ENCODE peak calls at places on chromosomes 16 and 17, in four cellular contexts. One of them, this sample, is unnamed.

GRCh38 chr16:11164482-11165270 is 91.3 kb downstream of the SOCS1 start:
- DNase-seq in tibial nerve: no peak
- DNase-seq in activated CD4-positive, alpha-beta T cell treated with anti-CD3 and anti-CD28 coated beads, Interleukin-2, amount 50 U/mL, for 24 hours: no peak
- DNase-seq in activated naive CD8-positive, alpha-beta T cell treated with anti-CD3 and anti-CD28 coated beads, Interleukin-2, amount 50 U/mL, for 24 hours: no peak
- DNase-seq in this sample: no peak

GRCh38 chr17:48632579-48633265 is 6.6 kb upstream of the HOXB9 start:
- DNase-seq in activated naive CD8-positive, alpha-beta T cell treated with anti-CD3 and anti-CD28 coated beads, Interleukin-2, amount 50 U/mL, for 24 hours: no peak
- DNase-seq in tibial nerve: no peak
- DNase-seq in activated CD4-positive, alpha-beta T cell treated with anti-CD3 and anti-CD28 coated beads, Interleukin-2, amount 50 U/mL, for 24 hours: no peak
- DNase-seq in this sample: no peak

GRCh38 chr17:42669705-42670198 is 7.0 kb downstream of the PLEKHH3 start:
- DNase-seq in activated CD4-positive, alpha-beta T cell treated with anti-CD3 and anti-CD28 coated beads, Interleukin-2, amount 50 U/mL, for 24 hours: no peak
- DNase-seq in activated naive CD8-positive, alpha-beta T cell treated with anti-CD3 and anti-CD28 coated beads, Interleukin-2, amount 50 U/mL, for 24 hours: no peak
- DNase-seq in tibial nerve: no peak
- DNase-seq in this sample: no peak

GRCh38 chr17:17874478-17874877 is 37.7 kb upstream of the SREBF1 start:
- DNase-seq in tibial nerve: no peak
- DNase-seq in activated CD4-positive, alpha-beta T cell treated with anti-CD3 and anti-CD28 coated beads, Interleukin-2, amount 50 U/mL, for 24 hours: no peak
- DNase-seq in activated naive CD8-positive, alpha-beta T cell treated with anti-CD3 and anti-CD28 coated beads, Interleukin-2, amount 50 U/mL, for 24 hours: no peak
- DNase-seq in this sample: no peak

GRCh38 chr16:12231666-12232065 is 255.1 kb downstream of the SNX29 start:
- DNase-seq in activated naive CD8-positive, alpha-beta T cell treated with anti-CD3 and anti-CD28 coated beads, Interleukin-2, amount 50 U/mL, for 24 hours: no peak
- DNase-seq in tibial nerve: no peak
- DNase-seq in activated CD4-positive, alpha-beta T cell treated with anti-CD3 and anti-CD28 coated beads, Interleukin-2, amount 50 U/mL, for 24 hours: no peak
- DNase-seq in this sample: no peak

GRCh38 chr17:81249233-81250040 is 10.3 kb downstream of the NDUFAF8 start:
- DNase-seq in activated CD4-positive, alpha-beta T cell treated with anti-CD3 and anti-CD28 coated beads, Interleukin-2, amount 50 U/mL, for 24 hours: no peak
- DNase-seq in activated naive CD8-positive, alpha-beta T cell treated with anti-CD3 and anti-CD28 coated beads, Interleukin-2, amount 50 U/mL, for 24 hours: no peak
- DNase-seq in tibial nerve: no peak
- DNase-seq in this sample: no peak

GRCh38 chr17:37768438-37768837 is 23.6 kb upstream of the HNF1B start:
- DNase-seq in tibial nerve: no peak
- DNase-seq in activated CD4-positive, alpha-beta T cell treated with anti-CD3 and anti-CD28 coated beads, Interleukin-2, amount 50 U/mL, for 24 hours: no peak
- DNase-seq in activated naive CD8-positive, alpha-beta T cell treated with anti-CD3 and anti-CD28 coated beads, Interleukin-2, amount 50 U/mL, for 24 hours: no peak
- DNase-seq in this sample: no peak

GRCh38 chr17:59221159-59221847 is 992 bp downstream of the GDPD1 start:
- DNase-seq in activated CD4-positive, alpha-beta T cell treated with anti-CD3 and anti-CD28 coated beads, Interleukin-2, amount 50 U/mL, for 24 hours: no peak
- DNase-seq in activated naive CD8-positive, alpha-beta T cell treated with anti-CD3 and anti-CD28 coated beads, Interleukin-2, amount 50 U/mL, for 24 hours: no peak
- DNase-seq in tibial nerve: no peak
- DNase-seq in this sample: no peak

GRCh38 chr17:75689441-75689873 is 22.3 kb downstream of the SAP30BP start:
- DNase-seq in tibial nerve: no peak
- DNase-seq in activated CD4-positive, alpha-beta T cell treated with anti-CD3 and anti-CD28 coated beads, Interleukin-2, amount 50 U/mL, for 24 hours: no peak
- DNase-seq in activated naive CD8-positive, alpha-beta T cell treated with anti-CD3 and anti-CD28 coated beads, Interleukin-2, amount 50 U/mL, for 24 hours: peak; percentile 32
- DNase-seq in this sample: peak; percentile 49

GRCh38 chr16:57786632-57787518 is 15.4 kb downstream of the KIFC3 start:
- DNase-seq in activated CD4-positive, alpha-beta T cell treated with anti-CD3 and anti-CD28 coated beads, Interleukin-2, amount 50 U/mL, for 24 hours: no peak
- DNase-seq in tibial nerve: no peak
- DNase-seq in activated naive CD8-positive, alpha-beta T cell treated with anti-CD3 and anti-CD28 coated beads, Interleukin-2, amount 50 U/mL, for 24 hours: no peak
- DNase-seq in this sample: no peak

GRCh38 chr16:57235128-57236092 is 9.6 kb upstream of the ARL2BP start:
- DNase-seq in activated naive CD8-positive, alpha-beta T cell treated with anti-CD3 and anti-CD28 coated beads, Interleukin-2, amount 50 U/mL, for 24 hours: no peak
- DNase-seq in tibial nerve: no peak
- DNase-seq in activated CD4-positive, alpha-beta T cell treated with anti-CD3 and anti-CD28 coated beads, Interleukin-2, amount 50 U/mL, for 24 hours: no peak
- DNase-seq in this sample: no peak

GRCh38 chr16:67844441-67844840 is 2.3 kb upstream of the NUTF2 start:
- DNase-seq in tibial nerve: no peak
- DNase-seq in activated naive CD8-positive, alpha-beta T cell treated with anti-CD3 and anti-CD28 coated beads, Interleukin-2, amount 50 U/mL, for 24 hours: no peak
- DNase-seq in activated CD4-positive, alpha-beta T cell treated with anti-CD3 and anti-CD28 coated beads, Interleukin-2, amount 50 U/mL, for 24 hours: no peak
- DNase-seq in this sample: no peak

GRCh38 chr17:76075364-76076099 is 951 bp downstream of the GALR2 start:
- DNase-seq in activated naive CD8-positive, alpha-beta T cell treated with anti-CD3 and anti-CD28 coated beads, Interleukin-2, amount 50 U/mL, for 24 hours: peak; percentile 16
- DNase-seq in activated CD4-positive, alpha-beta T cell treated with anti-CD3 and anti-CD28 coated beads, Interleukin-2, amount 50 U/mL, for 24 hours: no peak
- DNase-seq in tibial nerve: no peak
- DNase-seq in this sample: peak; percentile 45

GRCh38 chr16:89687092-89687940 is 827 bp downstream of the CDK10 start:
- DNase-seq in tibial nerve: no peak
- DNase-seq in activated CD4-positive, alpha-beta T cell treated with anti-CD3 and anti-CD28 coated beads, Interleukin-2, amount 50 U/mL, for 24 hours: no peak
- DNase-seq in activated naive CD8-positive, alpha-beta T cell treated with anti-CD3 and anti-CD28 coated beads, Interleukin-2, amount 50 U/mL, for 24 hours: no peak
- DNase-seq in this sample: peak; percentile 82

GRCh38 chr16:54936979-54937672 is 6.5 kb downstream of the IRX5 start:
- DNase-seq in activated naive CD8-positive, alpha-beta T cell treated with anti-CD3 and anti-CD28 coated beads, Interleukin-2, amount 50 U/mL, for 24 hours: no peak
- DNase-seq in tibial nerve: no peak
- DNase-seq in activated CD4-positive, alpha-beta T cell treated with anti-CD3 and anti-CD28 coated beads, Interleukin-2, amount 50 U/mL, for 24 hours: no peak
- DNase-seq in this sample: peak; percentile 52

GRCh38 chr16:3971706-3972105 is 91.2 kb upstream of the CREBBP start:
- DNase-seq in activated CD4-positive, alpha-beta T cell treated with anti-CD3 and anti-CD28 coated beads, Interleukin-2, amount 50 U/mL, for 24 hours: no peak
- DNase-seq in tibial nerve: no peak
- DNase-seq in activated naive CD8-positive, alpha-beta T cell treated with anti-CD3 and anti-CD28 coated beads, Interleukin-2, amount 50 U/mL, for 24 hours: no peak
- DNase-seq in this sample: no peak

GRCh38 chr16:66478733-66479511 is 51.8 kb downstream of the BEAN1 start:
- DNase-seq in tibial nerve: peak; percentile 90
- DNase-seq in activated CD4-positive, alpha-beta T cell treated with anti-CD3 and anti-CD28 coated beads, Interleukin-2, amount 50 U/mL, for 24 hours: peak; percentile 64
- DNase-seq in activated naive CD8-positive, alpha-beta T cell treated with anti-CD3 and anti-CD28 coated beads, Interleukin-2, amount 50 U/mL, for 24 hours: peak; percentile 83
- DNase-seq in this sample: peak; percentile 86

GRCh38 chr16:69881141-69881540 is 70.0 kb upstream of the CLEC18A start:
- DNase-seq in activated CD4-positive, alpha-beta T cell treated with anti-CD3 and anti-CD28 coated beads, Interleukin-2, amount 50 U/mL, for 24 hours: no peak
- DNase-seq in tibial nerve: no peak
- DNase-seq in activated naive CD8-positive, alpha-beta T cell treated with anti-CD3 and anti-CD28 coated beads, Interleukin-2, amount 50 U/mL, for 24 hours: no peak
- DNase-seq in this sample: no peak

GRCh38 chr16:75506567-75506966 is 11.3 kb upstream of the CHST6 start:
- DNase-seq in activated naive CD8-positive, alpha-beta T cell treated with anti-CD3 and anti-CD28 coated beads, Interleukin-2, amount 50 U/mL, for 24 hours: no peak
- DNase-seq in activated CD4-positive, alpha-beta T cell treated with anti-CD3 and anti-CD28 coated beads, Interleukin-2, amount 50 U/mL, for 24 hours: no peak
- DNase-seq in tibial nerve: peak; percentile 59
- DNase-seq in this sample: no peak

GRCh38 chr17:1045456-1045855 is 48.5 kb downstream of the TIMM22 start:
- DNase-seq in tibial nerve: no peak
- DNase-seq in activated CD4-positive, alpha-beta T cell treated with anti-CD3 and anti-CD28 coated beads, Interleukin-2, amount 50 U/mL, for 24 hours: no peak
- DNase-seq in activated naive CD8-positive, alpha-beta T cell treated with anti-CD3 and anti-CD28 coated beads, Interleukin-2, amount 50 U/mL, for 24 hours: no peak
- DNase-seq in this sample: no peak

GRCh38 chr16:19389246-19389645 is 28.4 kb upstream of the TMC5 start:
- DNase-seq in activated naive CD8-positive, alpha-beta T cell treated with anti-CD3 and anti-CD28 coated beads, Interleukin-2, amount 50 U/mL, for 24 hours: peak; percentile 48
- DNase-seq in tibial nerve: peak; percentile 17
- DNase-seq in activated CD4-positive, alpha-beta T cell treated with anti-CD3 and anti-CD28 coated beads, Interleukin-2, amount 50 U/mL, for 24 hours: no peak
- DNase-seq in this sample: peak; percentile 65

GRCh38 chr17:79047923-79048825 is 24.2 kb downstream of the C1QTNF1 start:
- DNase-seq in tibial nerve: no peak
- DNase-seq in activated CD4-positive, alpha-beta T cell treated with anti-CD3 and anti-CD28 coated beads, Interleukin-2, amount 50 U/mL, for 24 hours: no peak
- DNase-seq in activated naive CD8-positive, alpha-beta T cell treated with anti-CD3 and anti-CD28 coated beads, Interleukin-2, amount 50 U/mL, for 24 hours: no peak
- DNase-seq in this sample: peak; percentile 6

GRCh38 chr16:50247123-50247905 is 19.0 kb upstream of the ADCY7 start:
- DNase-seq in activated CD4-positive, alpha-beta T cell treated with anti-CD3 and anti-CD28 coated beads, Interleukin-2, amount 50 U/mL, for 24 hours: no peak
- DNase-seq in activated naive CD8-positive, alpha-beta T cell treated with anti-CD3 and anti-CD28 coated beads, Interleukin-2, amount 50 U/mL, for 24 hours: no peak
- DNase-seq in tibial nerve: no peak
- DNase-seq in this sample: no peak

GRCh38 chr17:48547839-48548686 is 3.2 kb upstream of the HOXB2 start:
- DNase-seq in tibial nerve: no peak
- DNase-seq in activated naive CD8-positive, alpha-beta T cell treated with anti-CD3 and anti-CD28 coated beads, Interleukin-2, amount 50 U/mL, for 24 hours: no peak
- DNase-seq in activated CD4-positive, alpha-beta T cell treated with anti-CD3 and anti-CD28 coated beads, Interleukin-2, amount 50 U/mL, for 24 hours: no peak
- DNase-seq in this sample: no peak

GRCh38 chr17:58308173-58308984 is 20.2 kb downstream of the TSPOAP1 start:
- DNase-seq in tibial nerve: no peak
- DNase-seq in activated naive CD8-positive, alpha-beta T cell treated with anti-CD3 and anti-CD28 coated beads, Interleukin-2, amount 50 U/mL, for 24 hours: no peak
- DNase-seq in activated CD4-positive, alpha-beta T cell treated with anti-CD3 and anti-CD28 coated beads, Interleukin-2, amount 50 U/mL, for 24 hours: no peak
- DNase-seq in this sample: no peak

GRCh38 chr17:64992325-64992802 is 64.2 kb downstream of the GNA13 start:
- DNase-seq in activated CD4-positive, alpha-beta T cell treated with anti-CD3 and anti-CD28 coated beads, Interleukin-2, amount 50 U/mL, for 24 hours: no peak
- DNase-seq in activated naive CD8-positive, alpha-beta T cell treated with anti-CD3 and anti-CD28 coated beads, Interleukin-2, amount 50 U/mL, for 24 hours: no peak
- DNase-seq in tibial nerve: no peak
- DNase-seq in this sample: no peak

GRCh38 chr17:75390982-75391381 is 14.5 kb downstream of the GRB2 start:
- DNase-seq in activated CD4-positive, alpha-beta T cell treated with anti-CD3 and anti-CD28 coated beads, Interleukin-2, amount 50 U/mL, for 24 hours: no peak
- DNase-seq in tibial nerve: no peak
- DNase-seq in activated naive CD8-positive, alpha-beta T cell treated with anti-CD3 and anti-CD28 coated beads, Interleukin-2, amount 50 U/mL, for 24 hours: no peak
- DNase-seq in this sample: no peak

GRCh38 chr16:27706156-27706705 is 156.3 kb downstream of the KATNIP start:
- DNase-seq in activated naive CD8-positive, alpha-beta T cell treated with anti-CD3 and anti-CD28 coated beads, Interleukin-2, amount 50 U/mL, for 24 hours: no peak
- DNase-seq in activated CD4-positive, alpha-beta T cell treated with anti-CD3 and anti-CD28 coated beads, Interleukin-2, amount 50 U/mL, for 24 hours: no peak
- DNase-seq in tibial nerve: no peak
- DNase-seq in this sample: no peak

GRCh38 chr17:82384051-82384729 is 12.6 kb downstream of the UTS2R start:
- DNase-seq in tibial nerve: no peak
- DNase-seq in activated CD4-positive, alpha-beta T cell treated with anti-CD3 and anti-CD28 coated beads, Interleukin-2, amount 50 U/mL, for 24 hours: no peak
- DNase-seq in activated naive CD8-positive, alpha-beta T cell treated with anti-CD3 and anti-CD28 coated beads, Interleukin-2, amount 50 U/mL, for 24 hours: no peak
- DNase-seq in this sample: no peak

GRCh38 chr16:88807142-88807625 is 3.6 kb downstream of the CDT1 start:
- DNase-seq in activated naive CD8-positive, alpha-beta T cell treated with anti-CD3 and anti-CD28 coated beads, Interleukin-2, amount 50 U/mL, for 24 hours: no peak
- DNase-seq in activated CD4-positive, alpha-beta T cell treated with anti-CD3 and anti-CD28 coated beads, Interleukin-2, amount 50 U/mL, for 24 hours: no peak
- DNase-seq in tibial nerve: no peak
- DNase-seq in this sample: no peak

GRCh38 chr17:38619451-38619795 is 13.7 kb upstream of the SRCIN1 start:
- DNase-seq in activated naive CD8-positive, alpha-beta T cell treated with anti-CD3 and anti-CD28 coated beads, Interleukin-2, amount 50 U/mL, for 24 hours: no peak
- DNase-seq in activated CD4-positive, alpha-beta T cell treated with anti-CD3 and anti-CD28 coated beads, Interleukin-2, amount 50 U/mL, for 24 hours: no peak
- DNase-seq in tibial nerve: no peak
- DNase-seq in this sample: no peak

GRCh38 chr17:68440526-68440925 is 16.8 kb downstream of the WIPI1 start:
- DNase-seq in tibial nerve: no peak
- DNase-seq in activated naive CD8-positive, alpha-beta T cell treated with anti-CD3 and anti-CD28 coated beads, Interleukin-2, amount 50 U/mL, for 24 hours: no peak
- DNase-seq in activated CD4-positive, alpha-beta T cell treated with anti-CD3 and anti-CD28 coated beads, Interleukin-2, amount 50 U/mL, for 24 hours: no peak
- DNase-seq in this sample: no peak

GRCh38 chr17:55722742-55723487 is at the start of gene TMEM100:
- DNase-seq in tibial nerve: peak; percentile 57
- DNase-seq in activated naive CD8-positive, alpha-beta T cell treated with anti-CD3 and anti-CD28 coated beads, Interleukin-2, amount 50 U/mL, for 24 hours: no peak
- DNase-seq in activated CD4-positive, alpha-beta T cell treated with anti-CD3 and anti-CD28 coated beads, Interleukin-2, amount 50 U/mL, for 24 hours: no peak
- DNase-seq in this sample: no peak

GRCh38 chr16:83717308-83717707 is 90.5 kb upstream of the HSBP1 start:
- DNase-seq in activated naive CD8-positive, alpha-beta T cell treated with anti-CD3 and anti-CD28 coated beads, Interleukin-2, amount 50 U/mL, for 24 hours: no peak
- DNase-seq in tibial nerve: no peak
- DNase-seq in activated CD4-positive, alpha-beta T cell treated with anti-CD3 and anti-CD28 coated beads, Interleukin-2, amount 50 U/mL, for 24 hours: no peak
- DNase-seq in this sample: no peak

GRCh38 chr17:63222655-63223054 is 223.5 kb downstream of the CYB561 start:
- DNase-seq in activated naive CD8-positive, alpha-beta T cell treated with anti-CD3 and anti-CD28 coated beads, Interleukin-2, amount 50 U/mL, for 24 hours: peak; percentile 5
- DNase-seq in tibial nerve: no peak
- DNase-seq in activated CD4-positive, alpha-beta T cell treated with anti-CD3 and anti-CD28 coated beads, Interleukin-2, amount 50 U/mL, for 24 hours: no peak
- DNase-seq in this sample: no peak

GRCh38 chr17:42388381-42389134 is at the start of gene STAT3:
- DNase-seq in activated CD4-positive, alpha-beta T cell treated with anti-CD3 and anti-CD28 coated beads, Interleukin-2, amount 50 U/mL, for 24 hours: peak; percentile 100
- DNase-seq in activated naive CD8-positive, alpha-beta T cell treated with anti-CD3 and anti-CD28 coated beads, Interleukin-2, amount 50 U/mL, for 24 hours: peak; percentile 100
- DNase-seq in tibial nerve: peak; percentile 100
- DNase-seq in this sample: peak; percentile 98

This sample was measured in GM20000.